ENCODE peak calls at places on chromosome 11, in four cellular contexts. N is CD8-positive, alpha-beta T cell; C is K562; W is SK-N-SH. M is an unnamed sample.

GRCh38 chr11:37108436-37109204 is 510.6 kb upstream of the RAG2 start:
- DNase-seq in N (no peak), C (no peak), W (no peak), M (no peak)

GRCh38 chr11:40292636-40293585 is 1166.5 kb downstream of the LRRC4C start:
- DNase-seq in N (no peak), C (no peak), W (peak; percentile 47), M (no peak)

GRCh38 chr11:121494355-121495099 is 41.8 kb upstream of the SORL1-AS1 start:
- DNase-seq in N (peak; percentile 34), C (no peak), W (no peak), M (peak; percentile 19)

GRCh38 chr11:1227551-1228182 is 4.8 kb downstream of the MUC5B start:
- DNase-seq in N (no peak), C (no peak), W (peak; percentile 33), M (no peak)

GRCh38 chr11:19868281-19868821 is 155.7 kb downstream of the NAV2 start:
- DNase-seq in N (no peak), C (no peak), W (peak; percentile 31), M (no peak)

GRCh38 chr11:933936-934335 is 8.3 kb downstream of the AP2A2 start:
- DNase-seq in N (no peak), C (no peak), W (no peak), M (no peak)

GRCh38 chr11:63537293-63538101 is 889 bp downstream of the PLAAT4 start:
- DNase-seq in N (no peak), C (no peak), W (no peak), M (no peak)

GRCh38 chr11:73939096-73939495 is 11.7 kb upstream of the DNAJB13 start:
- DNase-seq in N (no peak), C (no peak), W (no peak), M (no peak)

GRCh38 chr11:119012629-119013170 is 5.4 kb downstream of the RPS25 start:
- DNase-seq in N (no peak), C (no peak), W (no peak), M (no peak)

GRCh38 chr11:33044281-33044680 is 4.9 kb downstream of the TCP11L1 start:
- DNase-seq in N (no peak), C (no peak), W (no peak), M (no peak)

GRCh38 chr11:79219186-79220045 is 221.4 kb downstream of the TENM4 start:
- DNase-seq in N (no peak), C (no peak), W (no peak), M (no peak)

GRCh38 chr11:10414659-10415058 is 40.4 kb upstream of the AMPD3 start:
- DNase-seq in N (no peak), C (no peak), W (no peak), M (peak; percentile 64)

GRCh38 chr11:103929168-103929903 is 107.1 kb upstream of the DDI1 start:
- DNase-seq in N (no peak), C (no peak), W (no peak), M (no peak)

GRCh38 chr11:19819148-19819547 is 106.5 kb downstream of the NAV2 start:
- DNase-seq in N (no peak), C (no peak), W (no peak), M (no peak)

GRCh38 chr11:38013157-38013556 is 1415.1 kb upstream of the RAG2 start:
- DNase-seq in N (no peak), C (no peak), W (no peak), M (no peak)

GRCh38 chr11:109512680-109513079 is 90.7 kb downstream of the C11orf87 start:
- DNase-seq in N (no peak), C (no peak), W (no peak), M (peak; percentile 83)

GRCh38 chr11:35412285-35412684 is 7.1 kb downstream of the SLC1A2 start:
- DNase-seq in N (no peak), C (peak; percentile 16), W (peak; percentile 63), M (no peak)

GRCh38 chr11:36431429-36432092 is 78.5 kb downstream of the TRAF6 start:
- DNase-seq in N (no peak), C (peak; percentile 38), W (no peak), M (no peak)

DNA sequence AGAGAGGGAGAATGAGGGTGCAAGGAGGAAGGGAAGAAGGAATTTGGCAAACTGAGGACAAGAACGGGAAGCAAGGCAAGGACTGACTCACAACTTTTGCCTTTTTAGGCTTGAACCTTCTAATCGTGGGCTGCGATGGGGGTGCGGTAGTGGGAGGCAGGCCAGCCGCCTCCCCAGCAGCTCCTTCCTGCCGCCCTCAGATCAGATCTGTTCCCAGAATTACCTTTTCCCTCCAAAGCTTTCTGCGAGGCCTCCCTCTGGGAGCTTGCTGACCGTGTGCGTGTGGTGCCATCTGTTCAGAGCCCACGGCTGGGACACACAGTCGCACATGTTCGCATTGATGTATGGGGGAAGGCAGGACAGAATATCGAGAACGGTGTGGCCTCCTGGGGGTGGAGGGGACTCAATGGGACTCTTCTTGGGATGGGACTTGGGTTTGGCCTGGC is 86.9 kb upstream of the PARVA start:
- DNase-seq in N (no peak), C (peak; percentile 36), W (peak; percentile 2), M (no peak)
- H3K4me3 ChIP-seq in N (no peak overlapping the region), C (no peak overlapping the region), W (no peak overlapping the region), M (no peak overlapping the region)

DNA sequence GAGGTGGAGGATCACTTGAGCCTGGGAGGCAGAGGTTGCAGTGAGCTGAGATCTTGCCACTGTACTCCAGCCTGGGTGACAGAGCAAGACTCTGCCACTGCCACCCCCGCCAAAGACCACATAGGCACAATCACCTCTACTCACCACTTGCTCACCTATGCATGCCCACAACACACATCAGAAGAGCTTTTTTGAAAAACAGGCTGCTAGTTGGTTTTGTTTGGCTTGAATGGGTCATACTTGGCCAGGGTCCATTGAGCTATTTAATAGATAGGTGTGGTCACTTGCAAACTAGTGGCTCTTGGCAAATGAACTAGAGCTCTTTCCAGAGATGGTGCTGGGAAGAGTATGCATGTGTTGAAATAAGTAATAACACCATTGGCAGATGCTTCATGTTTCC is 80.1 kb downstream of the EMSY start:
- DNase-seq in N (no peak), C (no peak), W (no peak), M (no peak)
- H3K4me3 ChIP-seq in N (no peak overlapping the region), C (no peak overlapping the region), W (no peak overlapping the region), M (no peak overlapping the region)

DNA sequence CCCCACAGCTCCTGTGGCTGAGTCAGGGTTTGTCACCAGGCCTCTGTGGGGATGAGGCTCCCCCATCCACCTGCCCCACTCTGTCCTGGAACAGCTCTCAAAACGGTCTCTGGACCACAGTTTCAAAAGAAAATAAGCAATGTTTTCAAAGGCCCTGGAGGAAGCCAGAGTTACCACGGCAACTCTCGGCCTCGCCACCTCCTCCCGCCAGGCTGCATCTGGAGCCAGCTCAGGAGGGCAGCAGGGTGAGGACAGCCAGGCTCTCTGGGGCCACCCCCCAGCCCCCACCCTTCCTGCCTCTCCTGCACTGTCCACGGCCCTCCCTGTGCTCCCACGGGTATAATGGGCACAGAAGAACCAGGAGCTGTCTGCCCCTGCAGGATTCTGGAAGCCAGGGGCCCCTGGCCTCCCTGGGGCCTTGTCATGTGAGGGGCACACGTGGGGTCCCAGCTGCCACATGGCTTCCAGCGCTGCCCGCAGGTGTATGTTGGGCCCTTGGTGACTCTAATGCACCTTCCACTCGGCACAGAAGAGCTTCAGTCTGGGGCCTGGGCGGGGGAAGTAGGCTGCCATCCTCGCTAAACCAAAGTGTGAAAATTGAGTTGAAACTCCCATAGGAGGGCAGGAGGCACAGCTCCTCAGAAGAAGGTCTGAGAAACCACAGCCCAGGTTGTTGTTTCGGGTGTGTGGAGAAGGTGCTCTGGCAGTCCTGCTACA is 10.3 kb downstream of the CD81 start:
- DNase-seq in N (peak; percentile 32), C (no peak), W (peak; percentile 83), M (no peak)
- H3K4me3 ChIP-seq in N (no peak overlapping the region), C (no peak overlapping the region), W (no peak overlapping the region), M (peak overlapping the region; percentile 23)

GRCh38 chr11:113774174-113774503 is 647 bp upstream of the ZW10 start:
- DNase-seq in N (no peak), C (no peak), W (no peak), M (no peak)
- H3K4me3 ChIP-seq in N (peak overlapping the region; percentile 90), C (peak overlapping the region; percentile 83), W (peak overlapping the region; percentile 76), M (peak overlapping the region; percentile 95)

GRCh38 chr11:111918390-111919256 is at the start of gene C11orf52:
- DNase-seq in N (no peak), C (no peak), W (no peak), M (no peak)
- H3K4me3 ChIP-seq in N (no peak within 1 kb of the TSS), C (no peak within 1 kb of the TSS), W (no peak within 1 kb of the TSS), M (no peak within 1 kb of the TSS)

GRCh38 chr11:100240051-100240450 is 447.0 kb upstream of the ARHGAP42 start:
- DNase-seq in N (no peak), C (no peak), W (no peak), M (no peak)
- H3K4me3 ChIP-seq in N (no peak overlapping the region), C (no peak overlapping the region), W (no peak overlapping the region), M (no peak overlapping the region)

DNA sequence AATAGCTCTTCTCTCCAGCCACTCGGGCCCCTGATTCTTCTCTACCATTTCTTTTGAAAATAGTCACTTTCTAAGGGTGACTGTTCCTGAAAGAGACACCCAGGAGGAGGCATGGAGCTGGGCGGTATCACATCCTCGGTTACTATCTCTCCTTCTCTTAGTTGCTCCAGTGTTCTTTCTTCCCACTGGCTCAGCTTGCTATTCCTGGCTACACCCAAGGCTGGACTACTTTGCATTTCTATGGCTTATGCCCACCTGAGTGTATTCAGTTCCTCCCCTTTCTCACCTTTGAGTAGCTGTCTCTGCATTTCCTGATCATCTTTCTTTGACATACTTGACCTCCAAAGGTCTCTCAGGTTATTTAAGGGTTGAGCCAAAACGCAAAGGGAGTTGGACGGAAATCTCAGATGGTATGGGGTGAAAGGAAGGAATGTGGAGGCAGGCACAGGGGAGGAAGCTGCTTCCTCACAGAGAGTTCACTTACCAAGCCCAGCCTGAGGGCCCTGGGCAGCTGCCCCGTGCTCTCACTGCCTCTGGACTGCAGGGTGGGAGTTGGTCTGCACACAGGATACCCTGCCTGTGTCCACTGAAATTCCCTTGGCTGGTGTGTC is 155.7 kb downstream of the SNX19 start:
- DNase-seq in N (no peak), C (no peak), W (no peak), M (no peak)
- H3K4me3 ChIP-seq in N (no peak overlapping the region), C (no peak overlapping the region), W (no peak overlapping the region), M (no peak overlapping the region)

DNA sequence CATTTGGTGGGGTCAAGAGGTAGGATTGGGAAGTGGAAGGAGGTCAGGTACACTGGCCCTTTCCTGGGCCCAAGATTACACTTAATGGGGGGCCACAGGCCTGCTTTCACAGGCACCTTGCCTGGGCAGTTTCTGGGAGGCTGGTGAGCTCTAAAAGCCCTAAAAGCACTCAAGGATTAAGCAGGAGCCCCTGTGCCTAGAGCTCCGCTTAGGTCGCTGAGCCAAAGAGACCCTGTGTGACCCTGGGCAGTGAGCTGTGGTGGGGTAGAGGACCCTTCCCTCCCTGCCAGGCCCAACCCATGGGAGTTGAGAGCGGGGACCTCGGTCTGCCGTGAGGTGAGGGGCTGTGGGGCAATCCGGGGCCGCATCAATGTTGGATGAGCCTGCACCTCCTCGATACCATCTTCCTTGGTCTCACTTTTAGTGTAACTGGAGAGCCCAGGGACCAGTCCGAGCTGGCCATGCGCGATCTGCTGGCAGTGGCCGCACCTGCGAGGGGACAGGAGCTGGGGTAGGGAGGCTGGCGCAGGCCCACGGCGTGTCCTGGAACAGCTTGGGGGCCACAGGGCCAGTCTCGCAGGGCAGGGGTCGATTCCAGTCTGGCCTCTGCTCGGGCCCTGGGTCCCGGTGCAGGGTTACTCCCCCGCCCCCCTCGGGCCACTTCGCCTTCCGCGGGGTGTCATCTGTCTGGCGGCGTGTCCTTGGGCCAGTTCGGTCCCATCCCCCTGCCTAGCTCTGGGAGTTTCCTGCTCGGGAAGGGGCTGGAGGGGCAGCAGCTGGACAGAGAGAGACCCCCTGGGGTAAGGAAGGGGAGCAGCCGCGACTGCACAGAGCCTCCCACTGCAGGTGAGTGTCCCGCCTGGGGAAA is 44.3 kb downstream of the EIF3F start:
- DNase-seq in N (no peak), C (no peak), W (peak; percentile 23), M (no peak)
- H3K4me3 ChIP-seq in N (no peak overlapping the region), C (no peak overlapping the region), W (no peak overlapping the region), M (no peak overlapping the region)